ENCODE peak calls at places on chromosomes 2 and 18, in nine cellular contexts. One of them, this sample, is unnamed. For H3K36me3, the result is how much of the 10 kb centered on the place peaks cover.

GRCh38 chr2:238513346-238513745 is 86.6 kb downstream of the ASB1 start:
- DNase-seq in Peyer's patch: peak
- DNase-seq in breast epithelium: no peak
- DNase-seq in HepG2: peak
- DNase-seq in IMR-90: peak
- DNase-seq in esophagus squamous epithelium: no peak
- DNase-seq in stomach: no peak
- DNase-seq in heart left ventricle: no peak
- DNase-seq in HCT116: peak
- DNase-seq in this sample: no peak

GRCh38 chr18:3758531-3758930 is 308.6 kb downstream of the TGIF1 start:
- DNase-seq in Peyer's patch: no peak
- DNase-seq in HepG2: no peak
- DNase-seq in HCT116: peak
- DNase-seq in esophagus squamous epithelium: no peak
- DNase-seq in stomach: no peak
- DNase-seq in IMR-90: peak
- DNase-seq in heart left ventricle: no peak
- DNase-seq in breast epithelium: no peak
- DNase-seq in this sample: no peak

GRCh38 chr18:57438669-57439616 is 3.8 kb downstream of the ONECUT2 start:
- DNase-seq in breast epithelium: no peak
- DNase-seq in IMR-90: no peak
- DNase-seq in esophagus squamous epithelium: no peak
- DNase-seq in stomach: no peak
- DNase-seq in HCT116: no peak
- DNase-seq in HepG2: no peak
- DNase-seq in Peyer's patch: no peak
- DNase-seq in heart left ventricle: no peak
- DNase-seq in this sample: no peak

GRCh38 chr18:715626-716025 is 3.2 kb upstream of the ENOSF1 start:
- DNase-seq in HepG2: no peak
- DNase-seq in HCT116: no peak
- DNase-seq in Peyer's patch: no peak
- DNase-seq in IMR-90: peak
- DNase-seq in stomach: no peak
- DNase-seq in esophagus squamous epithelium: no peak
- DNase-seq in heart left ventricle: no peak
- DNase-seq in breast epithelium: no peak
- DNase-seq in this sample: no peak

GRCh38 chr2:48566582-48566981 is 36.6 kb downstream of the STON1 start:
- DNase-seq in HCT116: no peak
- DNase-seq in HepG2: peak
- DNase-seq in IMR-90: peak
- DNase-seq in Peyer's patch: no peak
- DNase-seq in stomach: no peak
- DNase-seq in breast epithelium: no peak
- DNase-seq in heart left ventricle: no peak
- DNase-seq in esophagus squamous epithelium: no peak
- DNase-seq in this sample: no peak

GRCh38 chr2:233449071-233449901 is 95.0 kb downstream of the DGKD start:
- DNase-seq in breast epithelium: no peak
- DNase-seq in HepG2: no peak
- DNase-seq in esophagus squamous epithelium: no peak
- DNase-seq in heart left ventricle: no peak
- DNase-seq in HCT116: no peak
- DNase-seq in IMR-90: peak
- DNase-seq in Peyer's patch: peak
- DNase-seq in stomach: no peak
- DNase-seq in this sample: no peak

GRCh38 chr18:3441290-3441689 is 8.7 kb upstream of the TGIF1 start:
- DNase-seq in HepG2: peak
- DNase-seq in breast epithelium: no peak
- DNase-seq in Peyer's patch: no peak
- DNase-seq in IMR-90: no peak
- DNase-seq in esophagus squamous epithelium: no peak
- DNase-seq in HCT116: no peak
- DNase-seq in heart left ventricle: no peak
- DNase-seq in stomach: no peak
- DNase-seq in this sample: no peak

GRCh38 chr2:38539086-38539485 is 63.6 kb downstream of the HNRNPLL start:
- DNase-seq in Peyer's patch: no peak
- DNase-seq in IMR-90: no peak
- DNase-seq in HepG2: no peak
- DNase-seq in heart left ventricle: no peak
- DNase-seq in stomach: no peak
- DNase-seq in HCT116: no peak
- DNase-seq in breast epithelium: no peak
- DNase-seq in esophagus squamous epithelium: no peak
- DNase-seq in this sample: no peak

GRCh38 chr2:127465258-127465657 is 47.0 kb downstream of the PROC start:
- DNase-seq in esophagus squamous epithelium: no peak
- DNase-seq in HepG2: no peak
- DNase-seq in stomach: no peak
- DNase-seq in heart left ventricle: no peak
- DNase-seq in IMR-90: no peak
- DNase-seq in HCT116: no peak
- DNase-seq in breast epithelium: no peak
- DNase-seq in Peyer's patch: no peak
- DNase-seq in this sample: no peak

GRCh38 chr2:153595939-153596338 is 117.4 kb upstream of the RPRM start:
- DNase-seq in stomach: peak
- DNase-seq in HCT116: peak
- DNase-seq in breast epithelium: no peak
- DNase-seq in Peyer's patch: no peak
- DNase-seq in HepG2: no peak
- DNase-seq in heart left ventricle: no peak
- DNase-seq in IMR-90: no peak
- DNase-seq in esophagus squamous epithelium: no peak
- DNase-seq in this sample: no peak

GRCh38 chr2:134284119-134284670 is 30.3 kb downstream of the MGAT5 start:
- DNase-seq in IMR-90: peak
- DNase-seq in stomach: no peak
- DNase-seq in esophagus squamous epithelium: no peak
- DNase-seq in Peyer's patch: no peak
- DNase-seq in breast epithelium: no peak
- DNase-seq in HCT116: no peak
- DNase-seq in heart left ventricle: no peak
- DNase-seq in HepG2: no peak
- DNase-seq in this sample: no peak

GRCh38 chr18:11429876-11430275 is 179.5 kb upstream of the SLC35G4 start:
- DNase-seq in HCT116: no peak
- DNase-seq in Peyer's patch: no peak
- DNase-seq in stomach: no peak
- DNase-seq in breast epithelium: no peak
- DNase-seq in IMR-90: no peak
- DNase-seq in heart left ventricle: no peak
- DNase-seq in HepG2: no peak
- DNase-seq in esophagus squamous epithelium: no peak
- DNase-seq in this sample: no peak

GRCh38 chr18:11432360-11432811 is 177.0 kb upstream of the SLC35G4 start:
- DNase-seq in HepG2: no peak
- DNase-seq in stomach: no peak
- DNase-seq in breast epithelium: no peak
- DNase-seq in heart left ventricle: no peak
- DNase-seq in IMR-90: no peak
- DNase-seq in Peyer's patch: no peak
- DNase-seq in esophagus squamous epithelium: no peak
- DNase-seq in HCT116: no peak
- DNase-seq in this sample: no peak
- TF ChIP-seq POLR2A in HepG2: no peak
- TF ChIP-seq POLR2A in stomach: no peak
- TF ChIP-seq POLR2A in breast epithelium: no peak
- TF ChIP-seq POLR2A in heart left ventricle: no peak
- TF ChIP-seq POLR2A in IMR-90: no peak
- TF ChIP-seq POLR2A in Peyer's patch: no peak
- TF ChIP-seq POLR2A in esophagus squamous epithelium: no peak
- TF ChIP-seq POLR2A in HCT116: no peak
- TF ChIP-seq POLR2A in this sample: no peak

GRCh38 chr2:11753886-11754704 is 7.7 kb downstream of the LPIN1 start:
- DNase-seq in heart left ventricle: peak
- DNase-seq in IMR-90: peak
- DNase-seq in HepG2: no peak
- DNase-seq in HCT116: no peak
- DNase-seq in Peyer's patch: no peak
- DNase-seq in stomach: peak
- DNase-seq in breast epithelium: no peak
- DNase-seq in esophagus squamous epithelium: no peak
- DNase-seq in this sample: no peak
- H3K4me3 ChIP-seq in heart left ventricle: no peak
- H3K4me3 ChIP-seq in IMR-90: no peak
- H3K4me3 ChIP-seq in HepG2: no peak
- H3K4me3 ChIP-seq in HCT116: no peak
- H3K4me3 ChIP-seq in Peyer's patch: peak
- H3K4me3 ChIP-seq in stomach: no peak
- H3K4me3 ChIP-seq in breast epithelium: no peak
- H3K4me3 ChIP-seq in esophagus squamous epithelium: peak
- H3K4me3 ChIP-seq in this sample: no peak

GRCh38 chr2:69505710-69506109 is 68.5 kb upstream of the NFU1 start:
- DNase-seq in HCT116: no peak
- DNase-seq in IMR-90: no peak
- DNase-seq in stomach: no peak
- DNase-seq in Peyer's patch: no peak
- DNase-seq in breast epithelium: no peak
- DNase-seq in esophagus squamous epithelium: no peak
- DNase-seq in HepG2: no peak
- DNase-seq in heart left ventricle: no peak
- DNase-seq in this sample: no peak
- H3K36me3 ChIP-seq in HCT116: under half
- H3K36me3 ChIP-seq in IMR-90: under half
- H3K36me3 ChIP-seq in stomach: half or more
- H3K36me3 ChIP-seq in Peyer's patch: half or more
- H3K36me3 ChIP-seq in breast epithelium: under half
- H3K36me3 ChIP-seq in esophagus squamous epithelium: under half
- H3K36me3 ChIP-seq in HepG2: under half
- H3K36me3 ChIP-seq in heart left ventricle: half or more
- H3K36me3 ChIP-seq in this sample: under half

GRCh38 chr2:65387017-65387416 is 45.4 kb downstream of the SPRED2 start:
- DNase-seq in Peyer's patch: no peak
- DNase-seq in heart left ventricle: no peak
- DNase-seq in HepG2: no peak
- DNase-seq in IMR-90: no peak
- DNase-seq in esophagus squamous epithelium: no peak
- DNase-seq in HCT116: no peak
- DNase-seq in breast epithelium: no peak
- DNase-seq in stomach: no peak
- DNase-seq in this sample: no peak

GRCh38 chr2:65389476-65389875 is 42.9 kb downstream of the SPRED2 start:
- DNase-seq in IMR-90: no peak
- DNase-seq in breast epithelium: no peak
- DNase-seq in heart left ventricle: no peak
- DNase-seq in Peyer's patch: no peak
- DNase-seq in HCT116: no peak
- DNase-seq in HepG2: no peak
- DNase-seq in esophagus squamous epithelium: no peak
- DNase-seq in stomach: no peak
- DNase-seq in this sample: no peak

GRCh38 chr2:65386340-65386739 is 46.1 kb downstream of the SPRED2 start:
- DNase-seq in IMR-90: no peak
- DNase-seq in HepG2: no peak
- DNase-seq in HCT116: no peak
- DNase-seq in breast epithelium: no peak
- DNase-seq in stomach: no peak
- DNase-seq in Peyer's patch: no peak
- DNase-seq in esophagus squamous epithelium: no peak
- DNase-seq in heart left ventricle: no peak
- DNase-seq in this sample: no peak

GRCh38 chr2:65388626-65389390 is 43.6 kb downstream of the SPRED2 start:
- DNase-seq in HepG2: no peak
- DNase-seq in stomach: no peak
- DNase-seq in esophagus squamous epithelium: no peak
- DNase-seq in heart left ventricle: no peak
- DNase-seq in breast epithelium: no peak
- DNase-seq in IMR-90: no peak
- DNase-seq in HCT116: no peak
- DNase-seq in Peyer's patch: no peak
- DNase-seq in this sample: no peak

DNA sequence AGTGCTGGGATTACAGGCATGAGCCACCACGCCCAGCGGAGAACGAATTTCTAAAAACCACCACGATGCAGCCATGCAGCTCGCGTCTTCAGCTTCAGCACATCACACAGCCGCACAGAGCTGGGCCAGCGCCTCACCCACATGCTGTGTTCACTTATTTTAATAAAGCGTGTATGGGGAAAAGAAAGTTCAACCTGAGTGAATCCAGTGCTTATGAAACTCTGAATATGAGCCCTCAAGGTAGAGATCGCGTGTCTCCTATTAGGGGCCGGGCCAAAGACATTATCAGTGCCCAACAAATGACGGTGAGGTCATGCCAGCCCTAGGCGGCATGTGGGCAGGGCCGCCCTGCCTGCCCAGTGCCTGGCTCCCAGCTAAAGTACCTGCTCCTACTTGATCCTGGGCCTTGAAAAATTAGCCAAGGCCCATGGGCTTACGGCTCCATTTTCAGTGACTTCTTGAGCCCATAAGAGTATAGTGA is 44.3 kb downstream of the SPRED2 start:
- DNase-seq in heart left ventricle: no peak
- DNase-seq in HCT116: no peak
- DNase-seq in IMR-90: no peak
- DNase-seq in stomach: peak
- DNase-seq in esophagus squamous epithelium: no peak
- DNase-seq in breast epithelium: peak
- DNase-seq in HepG2: no peak
- DNase-seq in Peyer's patch: no peak
- DNase-seq in this sample: no peak
- TF ChIP-seq POLR2A in heart left ventricle: no peak
- TF ChIP-seq POLR2A in HCT116: no peak
- TF ChIP-seq POLR2A in IMR-90: no peak
- TF ChIP-seq POLR2A in stomach: no peak
- TF ChIP-seq POLR2A in esophagus squamous epithelium: no peak
- TF ChIP-seq POLR2A in breast epithelium: no peak
- TF ChIP-seq POLR2A in HepG2: no peak
- TF ChIP-seq POLR2A in Peyer's patch: no peak
- TF ChIP-seq POLR2A in this sample: no peak

GRCh38 chr2:37226863-37227262 is 4.5 kb downstream of the CEBPZ start:
- DNase-seq in breast epithelium: no peak
- DNase-seq in HepG2: no peak
- DNase-seq in IMR-90: no peak
- DNase-seq in Peyer's patch: no peak
- DNase-seq in esophagus squamous epithelium: no peak
- DNase-seq in stomach: no peak
- DNase-seq in HCT116: no peak
- DNase-seq in heart left ventricle: no peak
- DNase-seq in this sample: no peak
- H3K4me3 ChIP-seq in breast epithelium: no peak
- H3K4me3 ChIP-seq in HepG2: no peak
- H3K4me3 ChIP-seq in IMR-90: no peak
- H3K4me3 ChIP-seq in Peyer's patch: no peak
- H3K4me3 ChIP-seq in esophagus squamous epithelium: no peak
- H3K4me3 ChIP-seq in stomach: no peak
- H3K4me3 ChIP-seq in HCT116: no peak
- H3K4me3 ChIP-seq in heart left ventricle: no peak
- H3K4me3 ChIP-seq in this sample: no peak

GRCh38 chr2:37321029-37321682 is 3.5 kb downstream of the PRKD3 start:
- DNase-seq in breast epithelium: no peak
- DNase-seq in Peyer's patch: no peak
- DNase-seq in IMR-90: no peak
- DNase-seq in esophagus squamous epithelium: no peak
- DNase-seq in HCT116: no peak
- DNase-seq in HepG2: no peak
- DNase-seq in heart left ventricle: no peak
- DNase-seq in stomach: no peak
- DNase-seq in this sample: no peak
- H3K36me3 ChIP-seq in breast epithelium: under half
- H3K36me3 ChIP-seq in Peyer's patch: under half
- H3K36me3 ChIP-seq in IMR-90: under half
- H3K36me3 ChIP-seq in esophagus squamous epithelium: under half
- H3K36me3 ChIP-seq in HCT116: under half
- H3K36me3 ChIP-seq in HepG2: under half
- H3K36me3 ChIP-seq in heart left ventricle: under half
- H3K36me3 ChIP-seq in stomach: under half
- H3K36me3 ChIP-seq in this sample: under half

This sample was measured in tibial nerve.